ENCODE peak calls at places on chromosomes 4 and X, in eight cellular contexts. L is C1 segment of cervical spinal cord; Y is amygdala; D is AG08396; A is HCT116; K is HT-29; R is activated naive CD4-positive, alpha-beta T cell treated with anti-CD3 and anti-CD28 coated beads, Interleukin-2, amount 50 U/mL, for 72 hours; X is skeletal muscle cell. E is an unnamed sample.
A peak's percentile ranks its signal among the peaks of the same experiment; 100 is the strongest.

GRCh38 chr4:53905935-53906377 is 158.4 kb downstream of the CHIC2 start:
- DNase-seq in L (no peak), Y (no peak), D (peak; percentile 28), A (no peak), K (peak; percentile 63), R (no peak), X (peak; percentile 46), E (no peak)

GRCh38 chr4:111842336-111842735 is 302.9 kb upstream of the FAM241A start:
- DNase-seq in L (no peak), Y (no peak), D (no peak), A (no peak), K (no peak), R (no peak), X (peak; percentile 6), E (no peak)

GRCh38 chr4:54050214-54050904 is 14.0 kb downstream of the CHIC2 start:
- DNase-seq in L (no peak), Y (no peak), D (no peak), A (no peak), K (no peak), R (no peak), X (no peak), E (no peak)

GRCh38 chr4:16897991-16898827 is at the start of gene LDB2:
- DNase-seq in L (no peak), Y (no peak), D (peak; percentile 50), A (no peak), K (no peak), R (no peak), X (peak; percentile 72), E (no peak)

GRCh38 chrX:125810856-125811255 is 355.2 kb downstream of the DCAF12L2 start:
- DNase-seq in L (no peak), Y (no peak), D (no peak), A (no peak), K (no peak), R (no peak), X (no peak), E (no peak)

GRCh38 chr4:159768011-159768410 is 665.1 kb downstream of the RAPGEF2 start:
- DNase-seq in L (no peak), Y (no peak), D (no peak), A (no peak), K (no peak), R (no peak), X (peak; percentile 30), E (no peak)

GRCh38 chr4:124722069-124722468 is 9.5 kb upstream of the ANKRD50 start:
- DNase-seq in L (no peak), Y (no peak), D (no peak), A (no peak), K (no peak), R (no peak), X (no peak), E (no peak)

GRCh38 chr4:112517911-112518310 is 1.9 kb upstream of the NEUROG2 start:
- DNase-seq in L (no peak), Y (no peak), D (no peak), A (no peak), K (no peak), R (no peak), X (no peak), E (no peak)

GRCh38 chrX:150316564-150316963 is 46.6 kb upstream of the MAMLD1 start:
- DNase-seq in L (no peak), Y (no peak), D (no peak), A (no peak), K (no peak), R (no peak), X (no peak), E (no peak)

GRCh38 chrX:23317799-23318724 is 16.6 kb upstream of the PTCHD1 start:
- DNase-seq in L (no peak), Y (no peak), D (peak; percentile 41), A (no peak), K (peak; percentile 34), R (no peak), X (no peak), E (no peak)

GRCh38 chrX:9562851-9563250 is 98.0 kb downstream of the TBL1X start:
- DNase-seq in L (no peak), Y (no peak), D (peak; percentile 64), A (no peak), K (no peak), R (no peak), X (peak; percentile 74), E (peak; percentile 7)

GRCh38 chr4:26032142-26032541 is 118.1 kb downstream of the SMIM20 start:
- DNase-seq in L (no peak), Y (no peak), D (peak; percentile 67), A (no peak), K (no peak), R (no peak), X (no peak), E (no peak)